ENCODE peak calls at places on chromosome 15, in ten cellular contexts. Q is Panc1, T is WERI-Rb-1, X is endothelial cell, U is HCT116, B is HFFc6, F is A549, Z is astrocyte of the spinal cord, H is AG04450, K is AG09309. D is an unnamed sample.

GRCh38 chr15:65286069-65286703 is 497 bp downstream of the PARP16 start:
- DNase-seq in Q (no peak), T (no peak), X (peak; percentile 43), U (no peak), B (no peak), F (peak; percentile 58), Z (peak; percentile 30), H (no peak), K (no peak), D (peak; percentile 33)

GRCh38 chr15:86906406-86906805 is 826.7 kb downstream of the AGBL1 start:
- DNase-seq in Q (no peak), T (no peak), X (no peak), U (no peak), B (no peak), F (no peak), Z (no peak), H (no peak), K (no peak), D (no peak)

GRCh38 chr15:28184166-28184565 is 85.1 kb upstream of the OCA2 start:
- DNase-seq in Q (no peak), T (no peak), X (no peak), U (no peak), B (no peak), F (no peak), Z (peak; percentile 19), H (no peak), K (no peak), D (no peak)

GRCh38 chr15:33320017-33320416 is 9.2 kb downstream of the RYR3 start:
- DNase-seq in Q (no peak), T (no peak), X (no peak), U (no peak), B (no peak), F (no peak), Z (no peak), H (no peak), K (no peak), D (no peak)

GRCh38 chr15:67836477-67836876 is 3.4 kb downstream of the RNU6-1 start:
- DNase-seq in Q (no peak), T (peak; percentile 48), X (peak; percentile 62), U (no peak), B (peak; percentile 8), F (peak; percentile 47), Z (peak; percentile 49), H (no peak), K (no peak), D (no peak)

GRCh38 chr15:57591822-57592367 is at the start of gene MYZAP:
- DNase-seq in Q (no peak), T (peak; percentile 65), X (peak; percentile 46), U (no peak), B (no peak), F (no peak), Z (no peak), H (no peak), K (no peak), D (peak; percentile 55)

GRCh38 chr15:79953951-79954444 is 17.0 kb downstream of the BCL2A1 start:
- DNase-seq in Q (no peak), T (no peak), X (no peak), U (no peak), B (no peak), F (no peak), Z (no peak), H (peak; percentile 63), K (no peak), D (no peak)

GRCh38 chr15:45892182-45892581 is 257.4 kb downstream of the SQOR start:
- DNase-seq in Q (no peak), T (no peak), X (no peak), U (no peak), B (peak; percentile 72), F (no peak), Z (no peak), H (no peak), K (peak; percentile 14), D (no peak)

GRCh38 chr15:31349233-31350141 is 22.9 kb downstream of the KLF13 start:
- DNase-seq in Q (no peak), T (no peak), X (no peak), U (no peak), B (no peak), F (no peak), Z (no peak), H (no peak), K (no peak), D (no peak)

GRCh38 chr15:70558406-70559222 is 204.7 kb downstream of the UACA start:
- DNase-seq in Q (no peak), T (no peak), X (no peak), U (no peak), B (no peak), F (no peak), Z (no peak), H (no peak), K (no peak), D (no peak)

GRCh38 chr15:34691024-34691423 is 63.8 kb downstream of the GJD2 start:
- DNase-seq in Q (no peak), T (no peak), X (no peak), U (no peak), B (no peak), F (peak; percentile 7), Z (no peak), H (peak; percentile 10), K (no peak), D (no peak)

GRCh38 chr15:89352476-89352875 is 17.9 kb upstream of the POLG start:
- DNase-seq in Q (no peak), T (no peak), X (no peak), U (no peak), B (no peak), F (no peak), Z (no peak), H (no peak), K (no peak), D (no peak)

GRCh38 chr15:79957741-79958140 is 13.3 kb downstream of the BCL2A1 start:
- DNase-seq in Q (no peak), T (no peak), X (no peak), U (no peak), B (no peak), F (no peak), Z (no peak), H (no peak), K (no peak), D (no peak)

GRCh38 chr15:93028632-93029612 is 60.1 kb downstream of the RGMA start:
- DNase-seq in Q (no peak), T (no peak), X (no peak), U (no peak), B (peak; percentile 57), F (no peak), Z (peak; percentile 87), H (peak; percentile 77), K (peak; percentile 96), D (no peak)

GRCh38 chr15:70419046-70419445 is 321.3 kb upstream of the TLE3 start:
- DNase-seq in Q (no peak), T (peak; percentile 38), X (no peak), U (no peak), B (no peak), F (no peak), Z (no peak), H (no peak), K (no peak), D (no peak)

GRCh38 chr15:44215594-44215993 is 20.5 kb upstream of the FRMD5 start:
- DNase-seq in Q (peak; percentile 64), T (no peak), X (no peak), U (peak; percentile 85), B (peak; percentile 92), F (peak; percentile 49), Z (peak; percentile 91), H (peak; percentile 45), K (peak; percentile 74), D (no peak)

GRCh38 chr15:80982205-80982604 is 7.4 kb downstream of the MESD start:
- DNase-seq in Q (no peak), T (no peak), X (no peak), U (no peak), B (no peak), F (no peak), Z (no peak), H (no peak), K (no peak), D (no peak)

GRCh38 chr15:41523097-41523496 is 9.5 kb upstream of the LTK start:
- DNase-seq in Q (no peak), T (no peak), X (no peak), U (no peak), B (no peak), F (no peak), Z (peak; percentile 15), H (no peak), K (no peak), D (no peak)

GRCh38 chr15:92377083-92377789 is 16.4 kb upstream of the ST8SIA2 start:
- DNase-seq in Q (no peak), T (peak; percentile 19), X (no peak), U (no peak), B (peak; percentile 35), F (peak; percentile 47), Z (no peak), H (no peak), K (no peak), D (no peak)

GRCh38 chr15:61390138-61390537 is 161.0 kb upstream of the RORA start:
- DNase-seq in Q (no peak), T (no peak), X (no peak), U (no peak), B (no peak), F (no peak), Z (no peak), H (no peak), K (no peak), D (no peak)
- TF ChIP-seq CTCF in Q (no peak), T (no peak), X (no peak), U (no peak), B (no peak), F (no peak), Z (no peak), H (no peak), K (no peak), D (no peak)

GRCh38 chr15:39583586-39584265 is 2.8 kb downstream of the THBS1 start:
- DNase-seq in Q (no peak), T (peak; percentile 20), X (peak; percentile 21), U (no peak), B (peak; percentile 95), F (peak; percentile 33), Z (peak; percentile 34), H (no peak), K (peak; percentile 91), D (no peak)
- TF ChIP-seq CTCF in Q (peak; percentile 52), T (peak; percentile 40), X (peak; percentile 52), U (peak; percentile 28), B (peak; percentile 80), F (no peak), Z (peak; percentile 41), H (peak; percentile 58), K (peak; percentile 49), D (peak; percentile 26)

GRCh38 chr15:47963265-47963664 is 157.5 kb upstream of the SLC24A5 start:
- DNase-seq in Q (no peak), T (no peak), X (no peak), U (no peak), B (no peak), F (no peak), Z (no peak), H (no peak), K (no peak), D (no peak)
- TF ChIP-seq CTCF in Q (no peak), T (no peak), X (no peak), U (no peak), B (no peak), F (no peak), Z (no peak), H (no peak), K (no peak), D (no peak)

DNA sequence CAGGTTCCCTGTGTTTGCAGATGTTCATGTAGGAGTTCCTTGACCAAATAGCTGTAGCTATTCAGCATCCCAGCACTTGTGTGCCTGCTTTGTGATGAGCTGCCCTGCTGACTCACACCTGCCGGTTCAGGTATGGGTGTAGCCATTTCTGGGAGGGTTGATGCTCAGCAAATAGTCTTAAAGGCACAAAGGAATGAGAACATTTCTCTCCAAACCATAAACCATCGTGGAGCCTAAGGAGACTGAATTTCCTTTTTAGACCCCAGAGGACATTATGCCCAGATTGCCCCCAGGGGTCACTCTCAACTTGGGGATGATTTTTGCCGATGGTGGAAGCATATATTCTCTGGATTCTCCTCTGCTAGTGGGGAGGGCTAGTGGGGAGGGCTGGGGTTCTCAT is 80.6 kb downstream of the ADAMTSL3 start:
- DNase-seq in Q (no peak), T (peak; percentile 37), X (peak; percentile 50), U (peak; percentile 18), B (no peak), F (no peak), Z (no peak), H (no peak), K (no peak), D (no peak)
- TF ChIP-seq CTCF in Q (no peak), T (peak; percentile 57), X (peak; percentile 33), U (peak; percentile 29), B (no peak), F (no peak), Z (no peak), H (peak; percentile 56), K (no peak), D (no peak)